ENCODE peak calls at places on chromosomes 1 and 21, in six cellular contexts. O is mammary epithelial cell; C is HTR-8/SVneo; Z is HEK293T; N is stimulated activated CD8-positive, alpha-beta memory T cell treated with anti-CD3 and anti-CD28 coated beads, Interleukin-15, amount 100 ng/mL, for 1 hour; A is stimulated activated CD4-positive, alpha-beta T cell treated with anti-CD3 and anti-CD28 coated beads, Interleukin-4, amount 100 ng/mL, for 24 hours. F is an unnamed sample.

GRCh38 chr21:36647279-36648093 is 51.4 kb upstream of the SIM2 start:
- DNase-seq in A (no peak), N (no peak), O (no peak), C (peak; percentile 40), Z (no peak), F (no peak)

GRCh38 chr1:27388337-27389005 is 4.0 kb upstream of the GPR3 start:
- DNase-seq in N (peak; percentile 67), C (peak; percentile 51), A (peak; percentile 78), O (peak; percentile 53), Z (peak; percentile 64), F (no peak)

GRCh38 chr1:59378621-59379020 is 81.7 kb downstream of the FGGY start:
- DNase-seq in A (no peak), O (no peak), Z (no peak), N (no peak), C (no peak), F (no peak)

GRCh38 chr1:37448691-37449417 is 25.5 kb upstream of the ZC3H12A start:
- DNase-seq in O (peak; percentile 93), C (no peak), Z (no peak), A (no peak), N (no peak), F (no peak)

GRCh38 chr1:175757381-175758015 is 14.1 kb upstream of the TNR start:
- DNase-seq in C (no peak), Z (peak; percentile 86), O (peak; percentile 13), A (peak; percentile 5), N (no peak), F (peak; percentile 66)

GRCh38 chr1:18938707-18939070 is 17.8 kb downstream of the IFFO2 start:
- DNase-seq in A (no peak), Z (no peak), C (no peak), N (no peak), O (no peak), F (no peak)

GRCh38 chr1:29639741-29640427 is 403.6 kb downstream of the PTPRU start:
- DNase-seq in N (no peak), C (peak; percentile 77), A (no peak), O (peak; percentile 81), Z (no peak), F (no peak)

GRCh38 chr1:213326666-213327317 is 275.8 kb downstream of the RPS6KC1 start:
- DNase-seq in C (peak; percentile 25), Z (no peak), N (no peak), O (peak; percentile 48), A (no peak), F (no peak)

GRCh38 chr1:11318982-11319381 is 46.0 kb downstream of the UBIAD1 start:
- DNase-seq in Z (peak; percentile 26), C (no peak), N (no peak), O (no peak), A (no peak), F (no peak)

GRCh38 chr1:78831731-78832360 is 174.7 kb downstream of the ADGRL4 start:
- DNase-seq in A (no peak), Z (no peak), N (no peak), O (peak; percentile 92), C (peak; percentile 52), F (no peak)

GRCh38 chr1:36309397-36309796 is 3.2 kb downstream of the SH3D21 start:
- DNase-seq in A (no peak), O (no peak), C (no peak), N (no peak), Z (no peak), F (no peak)

GRCh38 chr1:175900171-175900570 is 156.8 kb upstream of the TNR start:
- DNase-seq in O (no peak), Z (no peak), C (no peak), A (no peak), N (no peak), F (no peak)

GRCh38 chr1:1349256-1350012 is at the start of gene DVL1:
- DNase-seq in O (peak; percentile 31), Z (peak; percentile 88), A (peak; percentile 68), C (peak; percentile 41), N (peak; percentile 32), F (no peak)

GRCh38 chr1:165943198-165943597 is 115.8 kb downstream of the UCK2 start:
- DNase-seq in O (peak; percentile 37), A (no peak), Z (no peak), N (no peak), C (no peak), F (peak; percentile 27)

GRCh38 chr1:41917835-41918449 is 780 bp downstream of the HIVEP3 start:
- DNase-seq in A (peak; percentile 38), Z (peak; percentile 52), O (peak; percentile 41), C (no peak), N (no peak), F (no peak)

GRCh38 chr1:218426343-218426657 is 81.2 kb downstream of the TGFB2 start:
- DNase-seq in N (no peak), A (no peak), O (peak; percentile 86), Z (no peak), C (no peak), F (no peak)

GRCh38 chr1:38038836-38039235 is 7.8 kb downstream of the POU3F1 start:
- DNase-seq in O (no peak), A (no peak), C (no peak), Z (no peak), N (no peak), F (no peak)

GRCh38 chr1:20507564-20508410 is at the start of gene MUL1:
- DNase-seq in O (peak; percentile 91), C (peak; percentile 94), Z (peak; percentile 95), N (peak; percentile 96), A (peak; percentile 96), F (peak; percentile 85)

GRCh38 chr1:200039849-200040479 is 12.5 kb downstream of the NR5A2 start:
- DNase-seq in O (no peak), Z (no peak), C (no peak), N (no peak), A (no peak), F (no peak)

GRCh38 chr1:53949023-53949611 is 3.0 kb downstream of the LRRC42 start:
- DNase-seq in C (peak; percentile 28), A (peak; percentile 28), N (no peak), Z (peak; percentile 43), O (peak; percentile 13), F (peak; percentile 71)

F was measured in NT2/D1.